ENCODE peak calls at places on chromosome 11, in six cellular contexts. W is fibroblast of mammary gland, R is nephron progenitor cell, M is GM13977, N is HFFc6, P is lower leg skin. T is an unnamed sample.

GRCh38 chr11:113994077-113994954 is 19.4 kb downstream of the HTR3A start:
- DNase-seq in P (no peak), N (no peak), R (peak; percentile 68), W (no peak), M (peak; percentile 68), T (peak; percentile 43)

GRCh38 chr11:130519128-130519932 is 70.9 kb downstream of the ADAMTS15 start:
- DNase-seq in P (no peak), M (peak; percentile 2), R (no peak), N (no peak), W (no peak), T (no peak)

GRCh38 chr11:45748801-45749200 is 56.1 kb upstream of the SLC35C1 start:
- DNase-seq in M (no peak), N (no peak), P (no peak), W (no peak), R (no peak), T (no peak)

GRCh38 chr11:11973361-11973800 is 35.0 kb downstream of the DKK3 start:
- DNase-seq in N (peak; percentile 68), W (peak; percentile 54), R (no peak), M (peak; percentile 2), P (peak; percentile 53), T (no peak)

GRCh38 chr11:134510171-134510570 is 98.1 kb upstream of the B3GAT1 start:
- DNase-seq in M (no peak), W (no peak), N (no peak), R (no peak), P (no peak), T (no peak)

GRCh38 chr11:43930868-43931716 is 11.3 kb upstream of the C11orf96 start:
- DNase-seq in R (no peak), N (no peak), W (peak; percentile 61), P (no peak), M (no peak), T (no peak)

GRCh38 chr11:103202048-103202651 is 92.9 kb downstream of the DYNC2H1 start:
- DNase-seq in W (peak; percentile 61), R (no peak), P (no peak), M (peak; percentile 2), N (peak; percentile 23), T (no peak)

GRCh38 chr11:34840736-34841386 is 75.3 kb downstream of the APIP start:
- DNase-seq in W (peak; percentile 49), M (peak; percentile 39), N (no peak), R (no peak), P (no peak), T (no peak)

GRCh38 chr11:58900479-58901420 is 38.5 kb upstream of the GLYATL1 start:
- DNase-seq in R (peak; percentile 86), N (peak; percentile 40), W (peak; percentile 80), M (peak; percentile 60), P (peak; percentile 60), T (peak; percentile 90)

GRCh38 chr11:67382481-67383136 is 9.2 kb upstream of the RAD9A start:
- DNase-seq in R (peak; percentile 84), N (peak; percentile 66), W (peak; percentile 78), M (peak; percentile 84), P (peak; percentile 80), T (peak; percentile 88)

GRCh38 chr11:93291889-93292288 is 38.7 kb upstream of the DEUP1 start:
- DNase-seq in W (no peak), P (no peak), M (no peak), N (no peak), R (no peak), T (no peak)

GRCh38 chr11:47234669-47235075 is 13.9 kb downstream of the ACP2 start:
- DNase-seq in R (no peak), P (no peak), W (peak; percentile 45), M (no peak), N (no peak), T (no peak)

GRCh38 chr11:77065878-77066228 is 918 bp upstream of the CAPN5 start:
- DNase-seq in W (peak; percentile 73), P (peak; percentile 31), M (no peak), N (peak; percentile 53), R (peak; percentile 32), T (no peak)

GRCh38 chr11:72814139-72814830 is at the start of gene ATG16L2:
- DNase-seq in R (peak; percentile 91), M (peak; percentile 97), N (peak; percentile 63), P (peak; percentile 69), W (peak; percentile 70), T (peak; percentile 90)

GRCh38 chr11:96002754-96003290 is 78.9 kb upstream of the MTMR2 start:
- DNase-seq in W (no peak), P (no peak), M (no peak), R (no peak), N (no peak), T (no peak)

GRCh38 chr11:33533668-33534067 is 167.0 kb downstream of the C11orf91 start:
- DNase-seq in W (peak; percentile 49), P (no peak), M (no peak), N (no peak), R (no peak), T (no peak)

GRCh38 chr11:108616549-108616948 is 23.0 kb upstream of the EXPH5 start:
- DNase-seq in N (peak; percentile 86), R (no peak), P (no peak), M (no peak), W (peak; percentile 81), T (no peak)

GRCh38 chr11:61549177-61549576 is 31.7 kb downstream of the SYT7 start:
- DNase-seq in M (no peak), P (no peak), W (no peak), N (no peak), R (no peak), T (no peak)

GRCh38 chr11:10749476-10749875 is 1.6 kb upstream of the CTR9 start:
- DNase-seq in P (no peak), M (no peak), R (no peak), W (no peak), N (no peak), T (no peak)

GRCh38 chr11:69702769-69703510 is 882 bp downstream of the FGF19 start:
- DNase-seq in R (peak; percentile 23), N (no peak), W (no peak), P (no peak), M (peak; percentile 50), T (peak; percentile 21)

GRCh38 chr11:115665958-115666357 is 161.7 kb upstream of the CADM1 start:
- DNase-seq in R (no peak), W (no peak), P (no peak), M (no peak), N (no peak), T (no peak)

GRCh38 chr11:8333431-8334401 is 70.0 kb upstream of the LMO1 start:
- DNase-seq in W (peak; percentile 36), P (no peak), R (no peak), M (no peak), N (no peak), T (no peak)

GRCh38 chr11:1209371-1210057 is 13.4 kb upstream of the MUC5B start:
- DNase-seq in M (no peak), N (no peak), R (no peak), W (no peak), P (no peak), T (no peak)

GRCh38 chr11:7869467-7869866 is 61.6 kb downstream of the OR10A6 start:
- DNase-seq in P (no peak), N (no peak), W (peak; percentile 56), M (no peak), R (no peak), T (no peak)

GRCh38 chr11:4018641-4019040 is 76.0 kb upstream of the RRM1 start:
- DNase-seq in M (no peak), P (no peak), R (no peak), W (no peak), N (no peak), T (no peak)

GRCh38 chr11:117457031-117457785 is 129.6 kb downstream of the CEP164 start:
- DNase-seq in P (no peak), M (no peak), N (no peak), R (no peak), W (no peak), T (no peak)

GRCh38 chr11:75214411-75214821 is 26.2 kb upstream of the TPBGL start:
- DNase-seq in M (peak; percentile 69), N (peak; percentile 67), P (peak; percentile 58), W (peak; percentile 75), R (peak; percentile 98), T (peak; percentile 96)

GRCh38 chr11:117453886-117454563 is 126.4 kb downstream of the CEP164 start:
- DNase-seq in M (no peak), P (no peak), N (no peak), W (no peak), R (no peak), T (no peak)

GRCh38 chr11:57781529-57781943 is 19.9 kb downstream of the CTNND1 start:
- DNase-seq in M (no peak), P (peak; percentile 41), W (peak; percentile 45), R (no peak), N (no peak), T (no peak)

GRCh38 chr11:36509694-36510566 is at the start of gene TRAF6:
- DNase-seq in M (peak; percentile 92), W (peak; percentile 76), R (peak; percentile 97), N (peak; percentile 65), P (peak; percentile 79), T (peak; percentile 96)
- TF ChIP-seq CTCF in M (peak; percentile 90), W (no peak), R (peak; percentile 90), N (peak; percentile 97), P (no peak), T (peak; percentile 91)

GRCh38 chr11:131534031-131534430 is 163.6 kb downstream of the NTM start:
- DNase-seq in W (no peak), P (no peak), M (no peak), R (no peak), N (no peak), T (no peak)
- TF ChIP-seq CTCF in W (no peak), P (no peak), M (no peak), R (no peak), N (no peak), T (no peak)

GRCh38 chr11:22728600-22729394 is 62.4 kb downstream of the GAS2 start:
- DNase-seq in N (no peak), M (no peak), P (no peak), R (no peak), W (no peak), T (no peak)

GRCh38 chr11:22733433-22733832 is 67.0 kb downstream of the GAS2 start:
- DNase-seq in P (no peak), W (no peak), N (no peak), R (no peak), M (no peak), T (no peak)

GRCh38 chr11:22732588-22732987 is 66.2 kb downstream of the GAS2 start:
- DNase-seq in W (no peak), P (no peak), M (no peak), R (no peak), N (no peak), T (no peak)

GRCh38 chr11:22733849-22734248 is 67.4 kb downstream of the GAS2 start:
- DNase-seq in W (no peak), N (no peak), M (no peak), P (no peak), R (no peak), T (no peak)

GRCh38 chr11:22730319-22730718 is 63.9 kb downstream of the GAS2 start:
- DNase-seq in R (no peak), P (no peak), M (peak; percentile 5), W (peak; percentile 1), N (no peak), T (no peak)
- TF ChIP-seq CTCF in R (no peak), P (no peak), M (peak; percentile 39), W (no peak), N (no peak), T (peak; percentile 15)

GRCh38 chr11:65810046-65810868 is 23.4 kb downstream of the OVOL1 start:
- DNase-seq in W (peak; percentile 10), R (no peak), P (no peak), M (no peak), N (no peak), T (no peak)
- TF ChIP-seq CTCF in W (no peak), R (no peak), P (no peak), M (no peak), N (no peak), T (no peak)